ENCODE peak calls at places on chromosomes 7 and 10, in six cellular contexts. W is esophagus squamous epithelium; F is activated CD8-positive, alpha-beta memory T cell treated with anti-CD3 and anti-CD28 coated beads for 4 hours; G is NCI-H2081 treated with DMSO at 0.1 percent for 48 hours; Z is effector CD4-positive, alpha-beta T cell; P is neural crest cell. V is an unnamed sample.

GRCh38 chr10:131187274-131187673 is 124.2 kb downstream of the TCERG1L start:
- DNase-seq in W (no peak), F (no peak), G (no peak), Z (no peak), P (no peak), V (no peak)

GRCh38 chr7:72099784-72100183 is 312.4 kb downstream of the CALN1 start:
- DNase-seq in W (no peak), F (no peak), G (no peak), Z (no peak), P (no peak), V (no peak)

GRCh38 chr10:8628351-8628750 is 573.9 kb downstream of the GATA3 start:
- DNase-seq in W (no peak), F (no peak), G (no peak), Z (no peak), P (no peak), V (no peak)

GRCh38 chr10:29078919-29079318 is 210.0 kb upstream of the LYZL1 start:
- DNase-seq in W (no peak), F (no peak), G (no peak), Z (no peak), P (no peak), V (no peak)

GRCh38 chr10:9762966-9763656 is 1254.6 kb upstream of the CELF2 start:
- DNase-seq in W (no peak), F (no peak), G (no peak), Z (no peak), P (no peak), V (no peak)

GRCh38 chr10:97574374-97575100 is 2.0 kb downstream of the ANKRD2 start:
- DNase-seq in W (no peak), F (no peak), G (peak; percentile 2), Z (no peak), P (no peak), V (peak; percentile 100)

GRCh38 chr7:41879113-41879385 is 176.2 kb upstream of the INHBA start:
- DNase-seq in W (no peak), F (no peak), G (no peak), Z (no peak), P (no peak), V (peak; percentile 49)

GRCh38 chr7:88391247-88391646 is 84.6 kb upstream of the STEAP4 start:
- DNase-seq in W (no peak), F (no peak), G (no peak), Z (no peak), P (no peak), V (no peak)

GRCh38 chr10:72079356-72079755 is 9.0 kb downstream of the SPOCK2 start:
- DNase-seq in W (no peak), F (peak; percentile 65), G (peak; percentile 43), Z (peak; percentile 73), P (no peak), V (no peak)

GRCh38 chr10:102775973-102776669 is 32.4 kb downstream of the WBP1L start:
- DNase-seq in W (no peak), F (no peak), G (no peak), Z (no peak), P (peak; percentile 28), V (peak; percentile 61)

GRCh38 chr10:121158988-121159579 is 307.9 kb downstream of the WDR11 start:
- DNase-seq in W (no peak), F (no peak), G (no peak), Z (no peak), P (no peak), V (no peak)

GRCh38 chr10:102643346-102644065 is 773 bp upstream of the TRIM8 start:
- DNase-seq in W (no peak), F (no peak), G (no peak), Z (peak; percentile 24), P (peak; percentile 46), V (no peak)

GRCh38 chr7:130112662-130113425 is 42.5 kb downstream of the KLHDC10 start:
- DNase-seq in W (no peak), F (no peak), G (no peak), Z (no peak), P (no peak), V (no peak)

GRCh38 chr7:117807688-117808087 is 65.6 kb downstream of the CTTNBP2 start:
- DNase-seq in W (no peak), F (no peak), G (no peak), Z (no peak), P (no peak), V (no peak)

GRCh38 chr7:27210441-27211083 is 10.7 kb upstream of the HOXA13 start:
- DNase-seq in W (no peak), F (no peak), G (no peak), Z (no peak), P (peak; percentile 64), V (peak; percentile 53)

GRCh38 chr10:44046605-44047004 is 338.3 kb downstream of the CXCL12 start:
- DNase-seq in W (no peak), F (no peak), G (no peak), Z (no peak), P (peak; percentile 14), V (no peak)

GRCh38 chr7:158544708-158545107 is 42.9 kb downstream of the PTPRN2 start:
- DNase-seq in W (no peak), F (no peak), G (no peak), Z (no peak), P (no peak), V (no peak)

GRCh38 chr7:87344446-87344845 is 1.0 kb upstream of the CROT start:
- DNase-seq in W (no peak), F (no peak), G (no peak), Z (no peak), P (no peak), V (no peak)

V was measured in A172.